ENCODE peak calls at places on chromosomes 12 and 14, in five cellular contexts. P is effector CD4-positive, alpha-beta T cell; T is activated effector memory CD4-positive, alpha-beta T cell treated with Interleukin-2 at 50 U/mL for 16 hours; K is pons; N is fibroblast of the conjunctiva. O is an unnamed sample.

GRCh38 chr12:49874142-49874897 is 29.4 kb downstream of the FAIM2 start:
- DNase-seq in P (no peak), T (no peak), K (peak), N (no peak), O (no peak)

GRCh38 chr14:50410921-50411320 is 14.2 kb upstream of the CDKL1 start:
- DNase-seq in P (no peak), T (no peak), K (no peak), N (no peak), O (no peak)

GRCh38 chr12:99911076-99911475 is 73.7 kb downstream of the ANKS1B start:
- DNase-seq in P (no peak), T (no peak), K (peak), N (peak), O (no peak)

GRCh38 chr12:104863549-104863948 is 94.5 kb downstream of the SLC41A2 start:
- DNase-seq in P (no peak), T (no peak), K (no peak), N (no peak), O (no peak)

GRCh38 chr14:51716610-51717009 is 64.9 kb downstream of the FRMD6 start:
- DNase-seq in P (no peak), T (no peak), K (no peak), N (no peak), O (no peak)

GRCh38 chr12:80045594-80045993 is 53.7 kb upstream of the OTOGL start:
- DNase-seq in P (no peak), T (no peak), K (no peak), N (no peak), O (no peak)

GRCh38 chr12:24991209-24992049 is 42.5 kb upstream of the BCAT1 start:
- DNase-seq in P (peak), T (no peak), K (peak), N (peak), O (peak)

GRCh38 chr12:92079054-92079385 is 66.6 kb downstream of the BTG1 start:
- DNase-seq in P (no peak), T (no peak), K (no peak), N (no peak), O (no peak)

GRCh38 chr12:2891240-2892053 is 756 bp downstream of the TULP3 start:
- DNase-seq in P (peak), T (no peak), K (no peak), N (peak), O (no peak)

GRCh38 chr12:14664434-14665023 is 31.9 kb downstream of the GUCY2C start:
- DNase-seq in P (peak), T (no peak), K (peak), N (peak), O (no peak)

GRCh38 chr14:91331761-91332447 is 85.7 kb downstream of the CCDC88C start:
- DNase-seq in P (no peak), T (no peak), K (no peak), N (no peak), O (no peak)

GRCh38 chr14:36579001-36579555 is 3.3 kb downstream of the NKX2-8 start:
- DNase-seq in P (no peak), T (no peak), K (peak), N (no peak), O (no peak)

GRCh38 chr12:116164263-116164817 is 113.2 kb downstream of the MED13L start:
- DNase-seq in P (no peak), T (no peak), K (no peak), N (no peak), O (no peak)

GRCh38 chr12:38123566-38124246 is 192.9 kb upstream of the ALG10B start:
- DNase-seq in P (no peak), T (no peak), K (no peak), N (no peak), O (no peak)

GRCh38 chr14:78863143-78863542 is 693.0 kb downstream of the NRXN3 start:
- DNase-seq in P (no peak), T (no peak), K (no peak), N (no peak), O (no peak)

GRCh38 chr14:61478971-61479473 is 157.6 kb downstream of the PRKCH start:
- DNase-seq in P (no peak), T (no peak), K (no peak), N (no peak), O (no peak)

GRCh38 chr14:68416156-68416555 is 376.7 kb downstream of the ZFP36L1 start:
- DNase-seq in P (no peak), T (no peak), K (no peak), N (no peak), O (no peak)

GRCh38 chr12:102297412-102297811 is 99.8 kb upstream of the PMCH start:
- DNase-seq in P (no peak), T (no peak), K (no peak), N (no peak), O (no peak)

GRCh38 chr12:3135522-3136461 is 58.6 kb downstream of the TSPAN9 start:
- DNase-seq in P (no peak), T (peak), K (peak), N (peak), O (peak)

GRCh38 chr14:90624228-90624627 is 192.0 kb downstream of the TTC7B start:
- DNase-seq in P (no peak), T (no peak), K (no peak), N (no peak), O (peak)

GRCh38 chr12:6996040-6996441 is 22.2 kb downstream of the LPCAT3 start:
- DNase-seq in P (no peak), T (no peak), K (no peak), N (peak), O (no peak)

GRCh38 chr12:14905269-14906004 is 19.8 kb upstream of the MGP start:
- DNase-seq in P (no peak), T (no peak), K (no peak), N (no peak), O (no peak)

GRCh38 chr12:102064476-102064875 is 2.7 kb upstream of the WASHC3 start:
- DNase-seq in P (no peak), T (no peak), K (no peak), N (no peak), O (no peak)

GRCh38 chr12:88856201-88856600 is 275.9 kb upstream of the KITLG start:
- DNase-seq in P (no peak), T (no peak), K (no peak), N (no peak), O (no peak)

GRCh38 chr12:45483571-45483970 is 245.9 kb upstream of the ARID2 start:
- DNase-seq in P (no peak), T (no peak), K (no peak), N (peak), O (no peak)

GRCh38 chr14:70692210-70692609 is 50.5 kb downstream of the TTC9 start:
- DNase-seq in P (no peak), T (no peak), K (peak), N (no peak), O (no peak)

GRCh38 chr12:93128332-93128707 is 199.2 kb upstream of the EEA1 start:
- DNase-seq in P (no peak), T (no peak), K (no peak), N (no peak), O (no peak)

GRCh38 chr12:7994731-7995205 is 37.7 kb upstream of the FOXJ2 start:
- DNase-seq in P (no peak), T (no peak), K (no peak), N (peak), O (no peak)

GRCh38 chr14:24362241-24362960 is 5.6 kb upstream of the NFATC4 start:
- DNase-seq in P (no peak), T (no peak), K (no peak), N (no peak), O (no peak)

O was measured in 8988T.